ENCODE peak calls at places on chromosomes 1 and 21, in five cellular contexts. B is GM13976; Z is spleen; D is stimulated activated CD4-positive, alpha-beta T cell treated with anti-CD3 and anti-CD28 coated beads, Interleukin-1b, Interleukin-23, amount 100 ng/mL, for 24 hours; X is Caki2. U is an unnamed sample.

GRCh38 chr1:235878082-235878781 is 11.5 kb upstream of the LYST start:
- DNase-seq in Z (peak), B (no peak), D (no peak), X (no peak), U (no peak)

GRCh38 chr21:30057108-30057507 is 109.5 kb downstream of the CLDN17 start:
- DNase-seq in D (no peak), Z (no peak), B (no peak), X (no peak), U (no peak)

GRCh38 chr1:210816136-210816535 is 317.8 kb downstream of the KCNH1 start:
- DNase-seq in X (no peak), Z (no peak), D (no peak), B (no peak), U (no peak)

GRCh38 chr1:12153181-12153785 is 13.5 kb upstream of the TNFRSF1B start:
- DNase-seq in Z (peak), D (no peak), X (no peak), B (peak), U (peak)

GRCh38 chr1:162497104-162497722 is 405 bp upstream of the UHMK1 start:
- DNase-seq in D (no peak), Z (no peak), B (no peak), X (no peak), U (no peak)

GRCh38 chr1:14970799-14971141 is 182.8 kb upstream of the TMEM51 start:
- DNase-seq in X (no peak), B (no peak), D (no peak), Z (no peak), U (no peak)

GRCh38 chr1:202286622-202287097 is 55.1 kb downstream of the UBE2T start:
- DNase-seq in D (no peak), X (no peak), B (no peak), Z (peak), U (no peak)

GRCh38 chr1:95642035-95642434 is 408.0 kb downstream of the RWDD3 start:
- DNase-seq in B (no peak), D (no peak), X (no peak), Z (no peak), U (no peak)

GRCh38 chr1:61907102-61907501 is 164.8 kb downstream of the PATJ start:
- DNase-seq in Z (no peak), X (no peak), D (no peak), B (no peak), U (no peak)

GRCh38 chr1:11488201-11488770 is 9.3 kb downstream of the DISP3 start:
- DNase-seq in Z (peak), X (no peak), B (no peak), D (no peak), U (no peak)

GRCh38 chr1:109427171-109427467 is 871 bp upstream of the PSMA5 start:
- DNase-seq in D (no peak), B (no peak), X (no peak), Z (no peak), U (no peak)

GRCh38 chr1:20279507-20279906 is 11.2 kb upstream of the VWA5B1 start:
- DNase-seq in B (no peak), D (no peak), X (peak), Z (no peak), U (no peak)

GRCh38 chr1:110165761-110166231 is 15.5 kb downstream of the SLC6A17 start:
- DNase-seq in Z (no peak), X (no peak), B (no peak), D (no peak), U (no peak)

GRCh38 chr1:171929121-171929520 is 87.8 kb downstream of the DNM3 start:
- DNase-seq in Z (no peak), D (no peak), B (no peak), X (no peak), U (no peak)

GRCh38 chr1:33758698-33759097 is 105.2 kb upstream of the HMGB4 start:
- DNase-seq in D (no peak), Z (no peak), X (no peak), B (no peak), U (no peak)

GRCh38 chr1:84504580-84505021 is 1.6 kb upstream of the SPATA1 start:
- DNase-seq in Z (no peak), B (no peak), X (no peak), D (no peak), U (peak)

GRCh38 chr1:101451888-101452287 is 215.1 kb downstream of the S1PR1 start:
- DNase-seq in X (no peak), B (peak), D (no peak), Z (no peak), U (peak)

GRCh38 chr1:89286549-89287181 is 14.0 kb upstream of the GBP5 start:
- DNase-seq in X (no peak), Z (no peak), B (no peak), D (no peak), U (peak)

GRCh38 chr1:60573726-60574409 is 500.3 kb upstream of the C1orf87 start:
- DNase-seq in X (no peak), D (no peak), B (no peak), Z (no peak), U (no peak)

GRCh38 chr1:99441234-99442095 is 177.2 kb downstream of the PLPPR4 start:
- DNase-seq in X (no peak), D (no peak), Z (no peak), B (no peak), U (no peak)

GRCh38 chr1:43722825-43723224 is 15.5 kb downstream of the ST3GAL3 start:
- DNase-seq in Z (no peak), X (no peak), D (no peak), B (no peak), U (no peak)

GRCh38 chr1:101108123-101108522 is 82.5 kb upstream of the DPH5 start:
- DNase-seq in Z (no peak), D (no peak), X (no peak), B (no peak), U (no peak)

GRCh38 chr1:200366577-200367253 is 43.1 kb downstream of the ZNF281 start:
- DNase-seq in X (no peak), B (no peak), Z (no peak), D (no peak), U (no peak)

GRCh38 chr1:47280142-47280541 is 33.8 kb downstream of the STIL start:
- DNase-seq in Z (no peak), X (no peak), D (no peak), B (no peak), U (no peak)

GRCh38 chr21:26587621-26588260 is 14.7 kb upstream of the CYYR1 start:
- DNase-seq in B (no peak), Z (no peak), X (no peak), D (no peak), U (no peak)